ENCODE peak calls at places on chromosomes 6 and 20, in five cellular contexts. W, E, T, C and Q are unnamed samples.

GRCh38 chr6:1781152-1781848 is 171.6 kb downstream of the FOXC1 start:
- DNase-seq in W (no peak), E (no peak), T (no peak), C (no peak), Q (no peak)

GRCh38 chr20:43859994-43860393 is 54.7 kb upstream of the TOX2 start:
- DNase-seq in W (peak), E (no peak), T (no peak), C (no peak), Q (no peak)

GRCh38 chr6:36336210-36336588 is 489 bp downstream of the BNIP5 start:
- DNase-seq in W (no peak), E (no peak), T (no peak), C (no peak), Q (no peak)

GRCh38 chr6:110683236-110683635 is 132.0 kb downstream of the CDK19 start:
- DNase-seq in W (no peak), E (no peak), T (no peak), C (no peak), Q (no peak)

GRCh38 chr6:111707773-111708172 is 102.1 kb upstream of the TRAF3IP2 start:
- DNase-seq in W (no peak), E (no peak), T (no peak), C (no peak), Q (no peak)

GRCh38 chr6:136791296-136792065 is 796 bp downstream of the MAP3K5 start:
- DNase-seq in W (peak), E (peak), T (peak), C (peak), Q (peak)

GRCh38 chr6:159110013-159110412 is 59.2 kb upstream of the FNDC1 start:
- DNase-seq in W (peak), E (peak), T (no peak), C (peak), Q (peak)

GRCh38 chr6:53119772-53120409 is 28.8 kb downstream of the GCM1 start:
- DNase-seq in W (no peak), E (peak), T (no peak), C (no peak), Q (peak)

GRCh38 chr6:3322366-3322890 is 63.7 kb downstream of the PSMG4 start:
- DNase-seq in W (no peak), E (no peak), T (no peak), C (no peak), Q (no peak)

GRCh38 chr6:46014054-46014453 is 1.6 kb downstream of the CLIC5 start:
- DNase-seq in W (no peak), E (no peak), T (no peak), C (no peak), Q (no peak)

GRCh38 chr6:84762220-84762940 is 2.0 kb downstream of the TBX18 start:
- DNase-seq in W (peak), E (no peak), T (no peak), C (peak), Q (peak)

GRCh38 chr20:43507150-43508080 is at the start of gene L3MBTL1:
- DNase-seq in W (peak), E (no peak), T (no peak), C (peak), Q (peak)

GRCh38 chr6:163170294-163170883 is 244.1 kb upstream of the QKI start:
- DNase-seq in W (peak), E (no peak), T (no peak), C (no peak), Q (peak)

GRCh38 chr6:148140772-148141557 is 201.7 kb upstream of the SASH1 start:
- DNase-seq in W (no peak), E (no peak), T (no peak), C (no peak), Q (no peak)

GRCh38 chr20:10447028-10447427 is 11.9 kb downstream of the SLX4IP start:
- DNase-seq in W (peak), E (peak), T (no peak), C (no peak), Q (no peak)

GRCh38 chr20:3195607-3196230 is 8.8 kb downstream of the DDRGK1 start:
- DNase-seq in W (no peak), E (no peak), T (no peak), C (no peak), Q (no peak)

GRCh38 chr6:13177617-13178506 is 150.5 kb downstream of the TBC1D7 start:
- DNase-seq in W (no peak), E (peak), T (no peak), C (no peak), Q (no peak)

GRCh38 chr6:10307476-10307875 is 107.4 kb downstream of the TFAP2A start:
- DNase-seq in W (no peak), E (no peak), T (no peak), C (no peak), Q (peak)

GRCh38 chr6:4370066-4370465 is 234.7 kb upstream of the ECI2 start:
- DNase-seq in W (no peak), E (no peak), T (no peak), C (no peak), Q (no peak)

GRCh38 chr20:51569815-51570741 is 27.6 kb upstream of the NFATC2 start:
- DNase-seq in W (no peak), E (no peak), T (peak), C (no peak), Q (no peak)

GRCh38 chr20:20931024-20931423 is 175.1 kb downstream of the LINC00237 start:
- DNase-seq in W (no peak), E (no peak), T (no peak), C (no peak), Q (no peak)

GRCh38 chr6:147204843-147205311 is 660 bp downstream of the STXBP5 start:
- DNase-seq in W (no peak), E (no peak), T (no peak), C (no peak), Q (no peak)

GRCh38 chr6:112781236-112781635 is 434.1 kb downstream of the RFPL4B start:
- DNase-seq in W (no peak), E (no peak), T (no peak), C (peak), Q (no peak)

GRCh38 chr6:169520104-169520503 is 181.7 kb downstream of the WDR27 start:
- DNase-seq in W (no peak), E (no peak), T (no peak), C (no peak), Q (no peak)

GRCh38 chr6:6820688-6821238 is 232.2 kb downstream of the LY86 start:
- DNase-seq in W (no peak), E (no peak), T (no peak), C (peak), Q (no peak)

GRCh38 chr6:18101271-18101670 is 21.2 kb downstream of the NHLRC1 start:
- DNase-seq in W (no peak), E (no peak), T (no peak), C (no peak), Q (no peak)

GRCh38 chr20:11101696-11102095 is 427.9 kb upstream of the JAG1 start:
- DNase-seq in W (no peak), E (no peak), T (no peak), C (no peak), Q (no peak)

GRCh38 chr6:135935951-135936601 is 84.6 kb downstream of the PDE7B start:
- DNase-seq in W (no peak), E (no peak), T (no peak), C (no peak), Q (no peak)

GRCh38 chr6:139967497-139967896 is 593.0 kb upstream of the CITED2 start:
- DNase-seq in W (no peak), E (no peak), T (no peak), C (no peak), Q (no peak)

GRCh38 chr20:40203032-40203431 is 486.0 kb downstream of the MAFB start:
- DNase-seq in W (no peak), E (no peak), T (no peak), C (no peak), Q (no peak)

GRCh38 chr6:12490904-12491571 is 200.9 kb downstream of the EDN1 start:
- DNase-seq in W (no peak), E (peak), T (no peak), C (no peak), Q (no peak)